ENCODE peak calls at places on chromosome 20, in six cellular contexts. One of them, this sample, is unnamed.

GRCh38 chr20:53652090-53652858 is 58.6 kb upstream of the ZNF217 start:
- DNase-seq in CD4-positive, CD25-positive, alpha-beta regulatory T cell: peak; percentile 69
- DNase-seq in WTC11: no peak
- DNase-seq in NCI-H1105: no peak
- DNase-seq in AG08395: no peak
- DNase-seq in activated CD4-positive, CD25-positive, alpha-beta regulatory T cell treated with anti-CD3 and anti-CD28 coated beads, Interleukin-2, amount 50 U/mL, for 72 hours: no peak
- DNase-seq in this sample: peak; percentile 48

GRCh38 chr20:53582574-53583351 is 10.9 kb downstream of the ZNF217 start:
- DNase-seq in CD4-positive, CD25-positive, alpha-beta regulatory T cell: peak; percentile 72
- DNase-seq in WTC11: no peak
- DNase-seq in NCI-H1105: no peak
- DNase-seq in AG08395: peak; percentile 78
- DNase-seq in activated CD4-positive, CD25-positive, alpha-beta regulatory T cell treated with anti-CD3 and anti-CD28 coated beads, Interleukin-2, amount 50 U/mL, for 72 hours: no peak
- DNase-seq in this sample: peak; percentile 65

GRCh38 chr20:2093883-2094282 is 7.7 kb upstream of the STK35 start:
- DNase-seq in CD4-positive, CD25-positive, alpha-beta regulatory T cell: no peak
- DNase-seq in WTC11: no peak
- DNase-seq in NCI-H1105: no peak
- DNase-seq in AG08395: no peak
- DNase-seq in activated CD4-positive, CD25-positive, alpha-beta regulatory T cell treated with anti-CD3 and anti-CD28 coated beads, Interleukin-2, amount 50 U/mL, for 72 hours: no peak
- DNase-seq in this sample: no peak

GRCh38 chr20:34675993-34676641 is 775 bp downstream of the PIGU start:
- DNase-seq in CD4-positive, CD25-positive, alpha-beta regulatory T cell: no peak
- DNase-seq in WTC11: no peak
- DNase-seq in NCI-H1105: no peak
- DNase-seq in AG08395: no peak
- DNase-seq in activated CD4-positive, CD25-positive, alpha-beta regulatory T cell treated with anti-CD3 and anti-CD28 coated beads, Interleukin-2, amount 50 U/mL, for 72 hours: no peak
- DNase-seq in this sample: no peak

GRCh38 chr20:50516180-50516934 is 6.2 kb downstream of the PTPN1 start:
- DNase-seq in CD4-positive, CD25-positive, alpha-beta regulatory T cell: peak; percentile 81
- DNase-seq in WTC11: no peak
- DNase-seq in NCI-H1105: no peak
- DNase-seq in AG08395: no peak
- DNase-seq in activated CD4-positive, CD25-positive, alpha-beta regulatory T cell treated with anti-CD3 and anti-CD28 coated beads, Interleukin-2, amount 50 U/mL, for 72 hours: no peak
- DNase-seq in this sample: no peak

GRCh38 chr20:35007413-35007812 is 51.7 kb downstream of the MYH7B start:
- DNase-seq in CD4-positive, CD25-positive, alpha-beta regulatory T cell: no peak
- DNase-seq in WTC11: peak; percentile 6
- DNase-seq in NCI-H1105: no peak
- DNase-seq in AG08395: no peak
- DNase-seq in activated CD4-positive, CD25-positive, alpha-beta regulatory T cell treated with anti-CD3 and anti-CD28 coated beads, Interleukin-2, amount 50 U/mL, for 72 hours: peak; percentile 18
- DNase-seq in this sample: no peak

GRCh38 chr20:16528078-16528477 is 45.2 kb downstream of the KIF16B start:
- DNase-seq in CD4-positive, CD25-positive, alpha-beta regulatory T cell: no peak
- DNase-seq in WTC11: no peak
- DNase-seq in NCI-H1105: peak; percentile 92
- DNase-seq in AG08395: peak; percentile 53
- DNase-seq in activated CD4-positive, CD25-positive, alpha-beta regulatory T cell treated with anti-CD3 and anti-CD28 coated beads, Interleukin-2, amount 50 U/mL, for 72 hours: no peak
- DNase-seq in this sample: peak; percentile 93

GRCh38 chr20:7937328-7937727 is 2.9 kb downstream of the HAO1 start:
- DNase-seq in CD4-positive, CD25-positive, alpha-beta regulatory T cell: no peak
- DNase-seq in WTC11: no peak
- DNase-seq in NCI-H1105: no peak
- DNase-seq in AG08395: no peak
- DNase-seq in activated CD4-positive, CD25-positive, alpha-beta regulatory T cell treated with anti-CD3 and anti-CD28 coated beads, Interleukin-2, amount 50 U/mL, for 72 hours: no peak
- DNase-seq in this sample: no peak

GRCh38 chr20:2224246-2224645 is 71.6 kb upstream of the TGM3 start:
- DNase-seq in CD4-positive, CD25-positive, alpha-beta regulatory T cell: no peak
- DNase-seq in WTC11: no peak
- DNase-seq in NCI-H1105: no peak
- DNase-seq in AG08395: peak; percentile 32
- DNase-seq in activated CD4-positive, CD25-positive, alpha-beta regulatory T cell treated with anti-CD3 and anti-CD28 coated beads, Interleukin-2, amount 50 U/mL, for 72 hours: no peak
- DNase-seq in this sample: no peak

GRCh38 chr20:25011831-25012241 is 19.3 kb upstream of the APMAP start:
- DNase-seq in CD4-positive, CD25-positive, alpha-beta regulatory T cell: no peak
- DNase-seq in WTC11: no peak
- DNase-seq in NCI-H1105: no peak
- DNase-seq in AG08395: no peak
- DNase-seq in activated CD4-positive, CD25-positive, alpha-beta regulatory T cell treated with anti-CD3 and anti-CD28 coated beads, Interleukin-2, amount 50 U/mL, for 72 hours: no peak
- DNase-seq in this sample: no peak

GRCh38 chr20:54026300-54027064 is 43.9 kb downstream of the BCAS1 start:
- DNase-seq in CD4-positive, CD25-positive, alpha-beta regulatory T cell: no peak
- DNase-seq in WTC11: no peak
- DNase-seq in NCI-H1105: no peak
- DNase-seq in AG08395: no peak
- DNase-seq in activated CD4-positive, CD25-positive, alpha-beta regulatory T cell treated with anti-CD3 and anti-CD28 coated beads, Interleukin-2, amount 50 U/mL, for 72 hours: no peak
- DNase-seq in this sample: peak; percentile 64

GRCh38 chr20:58231678-58232077 is 3.2 kb upstream of the ANKRD60 start:
- DNase-seq in CD4-positive, CD25-positive, alpha-beta regulatory T cell: no peak
- DNase-seq in WTC11: no peak
- DNase-seq in NCI-H1105: no peak
- DNase-seq in AG08395: no peak
- DNase-seq in activated CD4-positive, CD25-positive, alpha-beta regulatory T cell treated with anti-CD3 and anti-CD28 coated beads, Interleukin-2, amount 50 U/mL, for 72 hours: no peak
- DNase-seq in this sample: peak; percentile 59